ENCODE peak calls at places on chromosomes 13 and 19, in ten cellular contexts. R, I, M, U, W, D, Q, O, B and K are unnamed samples.
A peak's percentile ranks its signal among the peaks of the same experiment; 100 is the strongest.

GRCh38 chr13:47211106-47211505 is 314.3 kb upstream of the HTR2A start:
- DNase-seq in R (no peak), I (no peak), M (no peak), U (peak; percentile 40), W (no peak), D (no peak), Q (peak; percentile 8), O (no peak), B (no peak), K (no peak)

GRCh38 chr19:1449467-1450442 is at the start of gene APC2:
- DNase-seq in R (no peak), I (peak; percentile 83), M (no peak), U (peak; percentile 44), W (no peak), D (peak; percentile 91), Q (peak; percentile 94), O (peak; percentile 83), B (peak; percentile 97), K (peak; percentile 96)

GRCh38 chr19:43755256-43755801 is 567 bp upstream of the SMG9 start:
- DNase-seq in R (no peak), I (peak; percentile 54), M (peak; percentile 80), U (peak; percentile 61), W (peak; percentile 74), D (peak; percentile 77), Q (peak; percentile 88), O (peak; percentile 95), B (peak; percentile 87), K (peak; percentile 81)

GRCh38 chr13:58625703-58626389 is 994.3 kb downstream of the PCDH17 start:
- DNase-seq in R (no peak), I (no peak), M (no peak), U (no peak), W (no peak), D (no peak), Q (no peak), O (no peak), B (no peak), K (no peak)

GRCh38 chr19:45881909-45882528 is 3.9 kb downstream of the IRF2BP1 start:
- DNase-seq in R (no peak), I (no peak), M (no peak), U (no peak), W (peak; percentile 45), D (no peak), Q (no peak), O (no peak), B (peak; percentile 17), K (no peak)

GRCh38 chr19:49746206-49746958 is 16.7 kb downstream of the TSKS start:
- DNase-seq in R (no peak), I (no peak), M (no peak), U (no peak), W (peak; percentile 38), D (no peak), Q (peak; percentile 37), O (peak; percentile 80), B (peak; percentile 81), K (no peak)

GRCh38 chr13:30869491-30869890 is 36.6 kb upstream of the MEDAG start:
- DNase-seq in R (peak; percentile 34), I (no peak), M (no peak), U (peak; percentile 50), W (no peak), D (no peak), Q (peak; percentile 69), O (no peak), B (no peak), K (no peak)

GRCh38 chr13:86826232-86826631 is 844.9 kb upstream of the SLITRK5 start:
- DNase-seq in R (no peak), I (no peak), M (no peak), U (no peak), W (no peak), D (no peak), Q (no peak), O (no peak), B (no peak), K (no peak)

GRCh38 chr19:32407004-32407992 is 1.7 kb downstream of the DPY19L3 start:
- DNase-seq in R (no peak), I (peak; percentile 76), M (peak; percentile 72), U (peak; percentile 37), W (no peak), D (no peak), Q (peak; percentile 60), O (no peak), B (peak; percentile 36), K (peak; percentile 91)

GRCh38 chr13:104837756-104838155 is 1697.7 kb downstream of the EFNB2 start:
- DNase-seq in R (no peak), I (no peak), M (no peak), U (no peak), W (no peak), D (no peak), Q (no peak), O (no peak), B (no peak), K (no peak)